ENCODE peak calls at places on chromosomes 11 and 22, in nine cellular contexts. One of them, this sample, is unnamed.

GRCh38 chr11:45383229-45383628 is 97.1 kb upstream of the SYT13 start:
- DNase-seq in H54: no peak
- DNase-seq in brain microvascular endothelial cell: peak
- DNase-seq in frontal cortex: no peak
- DNase-seq in stimulated activated CD4-positive, alpha-beta T cell treated with anti-CD3 and anti-CD28 coated beads, Interleukin-4, amount 100 ng/mL, for 48 hours: no peak
- DNase-seq in IMR-90: no peak
- DNase-seq in kidney tubule cell: no peak
- DNase-seq in CD4-positive, alpha-beta memory T cell: no peak
- DNase-seq in thyroid gland: no peak
- DNase-seq in this sample: peak

GRCh38 chr11:59206635-59207034 is 6.1 kb downstream of the MPEG1 start:
- DNase-seq in H54: peak
- DNase-seq in brain microvascular endothelial cell: peak
- DNase-seq in frontal cortex: no peak
- DNase-seq in stimulated activated CD4-positive, alpha-beta T cell treated with anti-CD3 and anti-CD28 coated beads, Interleukin-4, amount 100 ng/mL, for 48 hours: no peak
- DNase-seq in IMR-90: peak
- DNase-seq in kidney tubule cell: peak
- DNase-seq in CD4-positive, alpha-beta memory T cell: no peak
- DNase-seq in thyroid gland: peak
- DNase-seq in this sample: no peak

GRCh38 chr22:27603823-27604190 is 197.7 kb downstream of the MN1 start:
- DNase-seq in H54: no peak
- DNase-seq in brain microvascular endothelial cell: peak
- DNase-seq in frontal cortex: no peak
- DNase-seq in stimulated activated CD4-positive, alpha-beta T cell treated with anti-CD3 and anti-CD28 coated beads, Interleukin-4, amount 100 ng/mL, for 48 hours: no peak
- DNase-seq in IMR-90: no peak
- DNase-seq in kidney tubule cell: no peak
- DNase-seq in CD4-positive, alpha-beta memory T cell: no peak
- DNase-seq in thyroid gland: peak
- DNase-seq in this sample: no peak

GRCh38 chr22:26406118-26406517 is 22.9 kb upstream of the ASPHD2 start:
- DNase-seq in H54: no peak
- DNase-seq in brain microvascular endothelial cell: peak
- DNase-seq in frontal cortex: no peak
- DNase-seq in stimulated activated CD4-positive, alpha-beta T cell treated with anti-CD3 and anti-CD28 coated beads, Interleukin-4, amount 100 ng/mL, for 48 hours: no peak
- DNase-seq in IMR-90: peak
- DNase-seq in kidney tubule cell: no peak
- DNase-seq in CD4-positive, alpha-beta memory T cell: no peak
- DNase-seq in thyroid gland: no peak
- DNase-seq in this sample: no peak

GRCh38 chr11:78577495-78577894 is 2.8 kb upstream of the NARS2 start:
- DNase-seq in H54: no peak
- DNase-seq in brain microvascular endothelial cell: no peak
- DNase-seq in frontal cortex: no peak
- DNase-seq in stimulated activated CD4-positive, alpha-beta T cell treated with anti-CD3 and anti-CD28 coated beads, Interleukin-4, amount 100 ng/mL, for 48 hours: no peak
- DNase-seq in IMR-90: no peak
- DNase-seq in kidney tubule cell: no peak
- DNase-seq in CD4-positive, alpha-beta memory T cell: no peak
- DNase-seq in thyroid gland: no peak
- DNase-seq in this sample: no peak

GRCh38 chr22:48495751-48496080 is 1332.0 kb downstream of the BRD1 start:
- DNase-seq in H54: no peak
- DNase-seq in brain microvascular endothelial cell: no peak
- DNase-seq in frontal cortex: no peak
- DNase-seq in stimulated activated CD4-positive, alpha-beta T cell treated with anti-CD3 and anti-CD28 coated beads, Interleukin-4, amount 100 ng/mL, for 48 hours: no peak
- DNase-seq in IMR-90: no peak
- DNase-seq in kidney tubule cell: no peak
- DNase-seq in CD4-positive, alpha-beta memory T cell: no peak
- DNase-seq in thyroid gland: no peak
- DNase-seq in this sample: no peak

GRCh38 chr22:22878801-22879674 is 8.6 kb upstream of the IGLL5 start:
- DNase-seq in H54: no peak
- DNase-seq in brain microvascular endothelial cell: no peak
- DNase-seq in frontal cortex: no peak
- DNase-seq in stimulated activated CD4-positive, alpha-beta T cell treated with anti-CD3 and anti-CD28 coated beads, Interleukin-4, amount 100 ng/mL, for 48 hours: no peak
- DNase-seq in IMR-90: no peak
- DNase-seq in kidney tubule cell: peak
- DNase-seq in CD4-positive, alpha-beta memory T cell: no peak
- DNase-seq in thyroid gland: no peak
- DNase-seq in this sample: no peak

GRCh38 chr11:47340980-47341775 is 11.3 kb downstream of the MYBPC3 start:
- DNase-seq in H54: no peak
- DNase-seq in brain microvascular endothelial cell: no peak
- DNase-seq in frontal cortex: no peak
- DNase-seq in stimulated activated CD4-positive, alpha-beta T cell treated with anti-CD3 and anti-CD28 coated beads, Interleukin-4, amount 100 ng/mL, for 48 hours: no peak
- DNase-seq in IMR-90: no peak
- DNase-seq in kidney tubule cell: no peak
- DNase-seq in CD4-positive, alpha-beta memory T cell: no peak
- DNase-seq in thyroid gland: no peak
- DNase-seq in this sample: no peak

GRCh38 chr11:68632802-68633201 is 51.5 kb upstream of the GAL start:
- DNase-seq in H54: peak
- DNase-seq in brain microvascular endothelial cell: peak
- DNase-seq in frontal cortex: no peak
- DNase-seq in stimulated activated CD4-positive, alpha-beta T cell treated with anti-CD3 and anti-CD28 coated beads, Interleukin-4, amount 100 ng/mL, for 48 hours: peak
- DNase-seq in IMR-90: peak
- DNase-seq in kidney tubule cell: peak
- DNase-seq in CD4-positive, alpha-beta memory T cell: peak
- DNase-seq in thyroid gland: peak
- DNase-seq in this sample: peak

GRCh38 chr11:57905439-57905838 is 118.2 kb upstream of the OR9Q1 start:
- DNase-seq in H54: no peak
- DNase-seq in brain microvascular endothelial cell: no peak
- DNase-seq in frontal cortex: no peak
- DNase-seq in stimulated activated CD4-positive, alpha-beta T cell treated with anti-CD3 and anti-CD28 coated beads, Interleukin-4, amount 100 ng/mL, for 48 hours: no peak
- DNase-seq in IMR-90: no peak
- DNase-seq in kidney tubule cell: peak
- DNase-seq in CD4-positive, alpha-beta memory T cell: no peak
- DNase-seq in thyroid gland: no peak
- DNase-seq in this sample: no peak

GRCh38 chr11:119759324-119759723 is 30.3 kb upstream of the NECTIN1 start:
- DNase-seq in H54: peak
- DNase-seq in brain microvascular endothelial cell: peak
- DNase-seq in frontal cortex: no peak
- DNase-seq in stimulated activated CD4-positive, alpha-beta T cell treated with anti-CD3 and anti-CD28 coated beads, Interleukin-4, amount 100 ng/mL, for 48 hours: no peak
- DNase-seq in IMR-90: peak
- DNase-seq in kidney tubule cell: peak
- DNase-seq in CD4-positive, alpha-beta memory T cell: no peak
- DNase-seq in thyroid gland: no peak
- DNase-seq in this sample: peak

GRCh38 chr11:77669848-77670511 is 32.4 kb upstream of the CLNS1A start:
- DNase-seq in H54: no peak
- DNase-seq in brain microvascular endothelial cell: peak
- DNase-seq in frontal cortex: no peak
- DNase-seq in stimulated activated CD4-positive, alpha-beta T cell treated with anti-CD3 and anti-CD28 coated beads, Interleukin-4, amount 100 ng/mL, for 48 hours: no peak
- DNase-seq in IMR-90: peak
- DNase-seq in kidney tubule cell: no peak
- DNase-seq in CD4-positive, alpha-beta memory T cell: no peak
- DNase-seq in thyroid gland: no peak
- DNase-seq in this sample: no peak

GRCh38 chr22:35839811-35840739 is 122.4 kb downstream of the APOL5 start:
- DNase-seq in H54: peak
- DNase-seq in brain microvascular endothelial cell: peak
- DNase-seq in frontal cortex: peak
- DNase-seq in stimulated activated CD4-positive, alpha-beta T cell treated with anti-CD3 and anti-CD28 coated beads, Interleukin-4, amount 100 ng/mL, for 48 hours: no peak
- DNase-seq in IMR-90: peak
- DNase-seq in kidney tubule cell: peak
- DNase-seq in CD4-positive, alpha-beta memory T cell: no peak
- DNase-seq in thyroid gland: peak
- DNase-seq in this sample: peak

GRCh38 chr11:11577932-11578331 is 43.9 kb downstream of the GALNT18 start:
- DNase-seq in H54: no peak
- DNase-seq in brain microvascular endothelial cell: no peak
- DNase-seq in frontal cortex: no peak
- DNase-seq in stimulated activated CD4-positive, alpha-beta T cell treated with anti-CD3 and anti-CD28 coated beads, Interleukin-4, amount 100 ng/mL, for 48 hours: no peak
- DNase-seq in IMR-90: no peak
- DNase-seq in kidney tubule cell: peak
- DNase-seq in CD4-positive, alpha-beta memory T cell: no peak
- DNase-seq in thyroid gland: no peak
- DNase-seq in this sample: no peak

GRCh38 chr22:44221710-44222475 is 41.2 kb downstream of the PARVG start:
- DNase-seq in H54: no peak
- DNase-seq in brain microvascular endothelial cell: no peak
- DNase-seq in frontal cortex: no peak
- DNase-seq in stimulated activated CD4-positive, alpha-beta T cell treated with anti-CD3 and anti-CD28 coated beads, Interleukin-4, amount 100 ng/mL, for 48 hours: no peak
- DNase-seq in IMR-90: no peak
- DNase-seq in kidney tubule cell: no peak
- DNase-seq in CD4-positive, alpha-beta memory T cell: no peak
- DNase-seq in thyroid gland: no peak
- DNase-seq in this sample: no peak

GRCh38 chr11:120239713-120240640 is at the start of gene POU2F3:
- DNase-seq in H54: no peak
- DNase-seq in brain microvascular endothelial cell: no peak
- DNase-seq in frontal cortex: no peak
- DNase-seq in stimulated activated CD4-positive, alpha-beta T cell treated with anti-CD3 and anti-CD28 coated beads, Interleukin-4, amount 100 ng/mL, for 48 hours: no peak
- DNase-seq in IMR-90: no peak
- DNase-seq in kidney tubule cell: no peak
- DNase-seq in CD4-positive, alpha-beta memory T cell: no peak
- DNase-seq in thyroid gland: peak
- DNase-seq in this sample: no peak

GRCh38 chr11:8040921-8041285 is 40.1 kb upstream of the TUB start:
- DNase-seq in H54: no peak
- DNase-seq in brain microvascular endothelial cell: no peak
- DNase-seq in frontal cortex: no peak
- DNase-seq in stimulated activated CD4-positive, alpha-beta T cell treated with anti-CD3 and anti-CD28 coated beads, Interleukin-4, amount 100 ng/mL, for 48 hours: no peak
- DNase-seq in IMR-90: no peak
- DNase-seq in kidney tubule cell: no peak
- DNase-seq in CD4-positive, alpha-beta memory T cell: no peak
- DNase-seq in thyroid gland: no peak
- DNase-seq in this sample: no peak

GRCh38 chr22:45757068-45757467 is 85.4 kb downstream of the ATXN10 start:
- DNase-seq in H54: no peak
- DNase-seq in brain microvascular endothelial cell: no peak
- DNase-seq in frontal cortex: peak
- DNase-seq in stimulated activated CD4-positive, alpha-beta T cell treated with anti-CD3 and anti-CD28 coated beads, Interleukin-4, amount 100 ng/mL, for 48 hours: no peak
- DNase-seq in IMR-90: peak
- DNase-seq in kidney tubule cell: peak
- DNase-seq in CD4-positive, alpha-beta memory T cell: no peak
- DNase-seq in thyroid gland: peak
- DNase-seq in this sample: no peak

GRCh38 chr11:121246769-121247035 is 45.9 kb upstream of the SC5D start:
- DNase-seq in H54: no peak
- DNase-seq in brain microvascular endothelial cell: no peak
- DNase-seq in frontal cortex: no peak
- DNase-seq in stimulated activated CD4-positive, alpha-beta T cell treated with anti-CD3 and anti-CD28 coated beads, Interleukin-4, amount 100 ng/mL, for 48 hours: no peak
- DNase-seq in IMR-90: no peak
- DNase-seq in kidney tubule cell: no peak
- DNase-seq in CD4-positive, alpha-beta memory T cell: no peak
- DNase-seq in thyroid gland: no peak
- DNase-seq in this sample: no peak

GRCh38 chr11:28976012-28976800 is 868.0 kb downstream of the METTL15 start:
- DNase-seq in H54: no peak
- DNase-seq in brain microvascular endothelial cell: no peak
- DNase-seq in frontal cortex: no peak
- DNase-seq in stimulated activated CD4-positive, alpha-beta T cell treated with anti-CD3 and anti-CD28 coated beads, Interleukin-4, amount 100 ng/mL, for 48 hours: no peak
- DNase-seq in IMR-90: no peak
- DNase-seq in kidney tubule cell: no peak
- DNase-seq in CD4-positive, alpha-beta memory T cell: no peak
- DNase-seq in thyroid gland: peak
- DNase-seq in this sample: no peak

GRCh38 chr11:16536513-16536912 is 180.2 kb upstream of the SOX6 start:
- DNase-seq in H54: no peak
- DNase-seq in brain microvascular endothelial cell: no peak
- DNase-seq in frontal cortex: no peak
- DNase-seq in stimulated activated CD4-positive, alpha-beta T cell treated with anti-CD3 and anti-CD28 coated beads, Interleukin-4, amount 100 ng/mL, for 48 hours: no peak
- DNase-seq in IMR-90: no peak
- DNase-seq in kidney tubule cell: no peak
- DNase-seq in CD4-positive, alpha-beta memory T cell: no peak
- DNase-seq in thyroid gland: no peak
- DNase-seq in this sample: no peak

GRCh38 chr22:23495614-23496444 is 84.3 kb downstream of the IGLL1 start:
- DNase-seq in H54: no peak
- DNase-seq in brain microvascular endothelial cell: no peak
- DNase-seq in frontal cortex: no peak
- DNase-seq in stimulated activated CD4-positive, alpha-beta T cell treated with anti-CD3 and anti-CD28 coated beads, Interleukin-4, amount 100 ng/mL, for 48 hours: no peak
- DNase-seq in IMR-90: no peak
- DNase-seq in kidney tubule cell: no peak
- DNase-seq in CD4-positive, alpha-beta memory T cell: no peak
- DNase-seq in thyroid gland: no peak
- DNase-seq in this sample: no peak

GRCh38 chr11:35145249-35145648 is 6.3 kb downstream of the CD44 start:
- DNase-seq in H54: no peak
- DNase-seq in brain microvascular endothelial cell: peak
- DNase-seq in frontal cortex: no peak
- DNase-seq in stimulated activated CD4-positive, alpha-beta T cell treated with anti-CD3 and anti-CD28 coated beads, Interleukin-4, amount 100 ng/mL, for 48 hours: no peak
- DNase-seq in IMR-90: peak
- DNase-seq in kidney tubule cell: peak
- DNase-seq in CD4-positive, alpha-beta memory T cell: no peak
- DNase-seq in thyroid gland: peak
- DNase-seq in this sample: peak

GRCh38 chr22:45977003-45977395 is at the start of gene WNT7B:
- DNase-seq in H54: no peak
- DNase-seq in brain microvascular endothelial cell: no peak
- DNase-seq in frontal cortex: no peak
- DNase-seq in stimulated activated CD4-positive, alpha-beta T cell treated with anti-CD3 and anti-CD28 coated beads, Interleukin-4, amount 100 ng/mL, for 48 hours: no peak
- DNase-seq in IMR-90: no peak
- DNase-seq in kidney tubule cell: peak
- DNase-seq in CD4-positive, alpha-beta memory T cell: no peak
- DNase-seq in thyroid gland: peak
- DNase-seq in this sample: peak

GRCh38 chr11:119172513-119172912 is 4.0 kb downstream of the NLRX1 start:
- DNase-seq in H54: no peak
- DNase-seq in brain microvascular endothelial cell: no peak
- DNase-seq in frontal cortex: no peak
- DNase-seq in stimulated activated CD4-positive, alpha-beta T cell treated with anti-CD3 and anti-CD28 coated beads, Interleukin-4, amount 100 ng/mL, for 48 hours: no peak
- DNase-seq in IMR-90: no peak
- DNase-seq in kidney tubule cell: no peak
- DNase-seq in CD4-positive, alpha-beta memory T cell: no peak
- DNase-seq in thyroid gland: no peak
- DNase-seq in this sample: no peak

GRCh38 chr22:48452766-48453165 is 1374.9 kb downstream of the BRD1 start:
- DNase-seq in H54: no peak
- DNase-seq in brain microvascular endothelial cell: no peak
- DNase-seq in frontal cortex: no peak
- DNase-seq in stimulated activated CD4-positive, alpha-beta T cell treated with anti-CD3 and anti-CD28 coated beads, Interleukin-4, amount 100 ng/mL, for 48 hours: no peak
- DNase-seq in IMR-90: no peak
- DNase-seq in kidney tubule cell: no peak
- DNase-seq in CD4-positive, alpha-beta memory T cell: no peak
- DNase-seq in thyroid gland: no peak
- DNase-seq in this sample: no peak

GRCh38 chr22:41608386-41608785 is 12.5 kb downstream of the DESI1 start:
- DNase-seq in H54: no peak
- DNase-seq in brain microvascular endothelial cell: no peak
- DNase-seq in frontal cortex: no peak
- DNase-seq in stimulated activated CD4-positive, alpha-beta T cell treated with anti-CD3 and anti-CD28 coated beads, Interleukin-4, amount 100 ng/mL, for 48 hours: no peak
- DNase-seq in IMR-90: no peak
- DNase-seq in kidney tubule cell: no peak
- DNase-seq in CD4-positive, alpha-beta memory T cell: no peak
- DNase-seq in thyroid gland: no peak
- DNase-seq in this sample: no peak

GRCh38 chr11:3745161-3745560 is 52.2 kb downstream of the NUP98 start:
- DNase-seq in H54: no peak
- DNase-seq in brain microvascular endothelial cell: no peak
- DNase-seq in frontal cortex: no peak
- DNase-seq in stimulated activated CD4-positive, alpha-beta T cell treated with anti-CD3 and anti-CD28 coated beads, Interleukin-4, amount 100 ng/mL, for 48 hours: no peak
- DNase-seq in IMR-90: no peak
- DNase-seq in kidney tubule cell: no peak
- DNase-seq in CD4-positive, alpha-beta memory T cell: no peak
- DNase-seq in thyroid gland: no peak
- DNase-seq in this sample: no peak

GRCh38 chr22:31230871-31231621 is 18.9 kb downstream of the LIMK2 start:
- DNase-seq in H54: no peak
- DNase-seq in brain microvascular endothelial cell: peak
- DNase-seq in frontal cortex: peak
- DNase-seq in stimulated activated CD4-positive, alpha-beta T cell treated with anti-CD3 and anti-CD28 coated beads, Interleukin-4, amount 100 ng/mL, for 48 hours: no peak
- DNase-seq in IMR-90: peak
- DNase-seq in kidney tubule cell: peak
- DNase-seq in CD4-positive, alpha-beta memory T cell: peak
- DNase-seq in thyroid gland: peak
- DNase-seq in this sample: no peak

GRCh38 chr11:15123849-15124248 is 9.1 kb downstream of the INSC start:
- DNase-seq in H54: peak
- DNase-seq in brain microvascular endothelial cell: peak
- DNase-seq in frontal cortex: no peak
- DNase-seq in stimulated activated CD4-positive, alpha-beta T cell treated with anti-CD3 and anti-CD28 coated beads, Interleukin-4, amount 100 ng/mL, for 48 hours: no peak
- DNase-seq in IMR-90: peak
- DNase-seq in kidney tubule cell: peak
- DNase-seq in CD4-positive, alpha-beta memory T cell: no peak
- DNase-seq in thyroid gland: no peak
- DNase-seq in this sample: peak

GRCh38 chr22:23012081-23012622 is 58.2 kb upstream of the GNAZ start:
- DNase-seq in H54: no peak
- DNase-seq in brain microvascular endothelial cell: no peak
- DNase-seq in frontal cortex: no peak
- DNase-seq in stimulated activated CD4-positive, alpha-beta T cell treated with anti-CD3 and anti-CD28 coated beads, Interleukin-4, amount 100 ng/mL, for 48 hours: peak
- DNase-seq in IMR-90: no peak
- DNase-seq in kidney tubule cell: no peak
- DNase-seq in CD4-positive, alpha-beta memory T cell: no peak
- DNase-seq in thyroid gland: no peak
- DNase-seq in this sample: no peak